ENCODE peak calls at places on chromosome 13, in four cellular contexts. Z is COR-L47, E is upper lobe of right lung, K is uterus. T is an unnamed sample.

GRCh38 chr13:45928843-45929242 is 77.3 kb upstream of the SIAH3 start:
- DNase-seq in Z (no peak), E (no peak), K (no peak), T (no peak)

GRCh38 chr13:111926501-111927180 is 140.3 kb upstream of the SOX1 start:
- DNase-seq in K (no peak), E (peak; percentile 30), Z (no peak), T (no peak)

GRCh38 chr13:99865420-99865930 is 106.1 kb downstream of the ZIC5 start:
- DNase-seq in E (no peak), K (no peak), Z (no peak), T (no peak)

GRCh38 chr13:31898383-31899071 is 133.0 kb upstream of the FRY start:
- DNase-seq in K (no peak), Z (no peak), E (no peak), T (no peak)

GRCh38 chr13:60612593-60612992 is 215.6 kb downstream of the TDRD3 start:
- DNase-seq in Z (no peak), E (no peak), K (no peak), T (no peak)

GRCh38 chr13:24763596-24764275 is at the start of gene RNF17:
- DNase-seq in E (no peak), Z (no peak), K (no peak), T (no peak)

GRCh38 chr13:67469623-67470022 is 239.5 kb upstream of the PCDH9 start:
- DNase-seq in E (no peak), K (no peak), Z (no peak), T (no peak)

GRCh38 chr13:72125561-72125960 is 258.6 kb upstream of the DACH1 start:
- DNase-seq in E (no peak), Z (no peak), K (no peak), T (no peak)

GRCh38 chr13:107361666-107362065 is 793.7 kb upstream of the ARGLU1 start:
- DNase-seq in Z (no peak), K (no peak), E (no peak), T (no peak)

GRCh38 chr13:71278512-71278911 is 588.5 kb downstream of the DACH1 start:
- DNase-seq in Z (no peak), E (no peak), K (no peak), T (no peak)

GRCh38 chr13:99528547-99528946 is 27.3 kb downstream of the TM9SF2 start:
- DNase-seq in Z (peak; percentile 42), E (no peak), K (no peak), T (no peak)

GRCh38 chr13:98481511-98481951 is 95.4 kb downstream of the STK24 start:
- DNase-seq in E (no peak), Z (no peak), K (no peak), T (no peak)

GRCh38 chr13:41079725-41080124 is 18.4 kb downstream of the WBP4 start:
- DNase-seq in E (no peak), Z (no peak), K (no peak), T (no peak)

GRCh38 chr13:59776924-59777690 is 386.6 kb downstream of the DIAPH3 start:
- DNase-seq in E (no peak), Z (no peak), K (no peak), T (no peak)

GRCh38 chr13:64278493-64278892 is 2862.8 kb upstream of the PCDH20 start:
- DNase-seq in E (no peak), Z (no peak), K (no peak), T (no peak)

GRCh38 chr13:41588899-41589298 is 131.5 kb downstream of the RGCC start:
- DNase-seq in Z (no peak), K (no peak), E (no peak), T (no peak)

GRCh38 chr13:88459335-88459734 is 788.2 kb downstream of the SLITRK5 start:
- DNase-seq in K (no peak), Z (no peak), E (no peak), T (no peak)

GRCh38 chr13:102970542-102970941 is 95.7 kb downstream of the SLC10A2 start:
- DNase-seq in Z (no peak), K (no peak), E (no peak), T (no peak)

GRCh38 chr13:111346281-111346680 is 25.8 kb downstream of the TEX29 start:
- DNase-seq in E (no peak), Z (no peak), K (no peak), T (peak; percentile 60)

GRCh38 chr13:99977912-99978780 is 3.4 kb upstream of the ZIC2 start:
- DNase-seq in Z (no peak), K (no peak), E (no peak), T (no peak)

GRCh38 chr13:114067381-114067885 is 65.0 kb downstream of the RASA3 start:
- DNase-seq in Z (no peak), K (no peak), E (no peak), T (no peak)

GRCh38 chr13:20609145-20609544 is 42.2 kb downstream of the IFT88 start:
- DNase-seq in K (no peak), Z (no peak), E (no peak), T (no peak)

GRCh38 chr13:78977311-78977710 is 318.4 kb upstream of the OBI1 start:
- DNase-seq in K (no peak), Z (no peak), E (no peak), T (no peak)

GRCh38 chr13:90943961-90944360 is 403.5 kb upstream of the MIR17HG start:
- DNase-seq in K (no peak), Z (no peak), E (no peak), T (no peak)

GRCh38 chr13:99525967-99526366 is 24.7 kb downstream of the TM9SF2 start:
- DNase-seq in Z (no peak), E (no peak), K (no peak), T (no peak)